ENCODE peak calls at places on chromosomes 11 and 22, in four cellular contexts. S is kidney, V is GM13977, G is neural crest cell. K is an unnamed sample.

GRCh38 chr11:118922745-118923627 is 2.7 kb downstream of the BCL9L start:
- DNase-seq in S (peak; percentile 77), V (no peak), G (no peak), K (no peak)

GRCh38 chr22:23700706-23701105 is 9.9 kb downstream of the RGL4 start:
- DNase-seq in S (no peak), V (no peak), G (no peak), K (no peak)

GRCh38 chr11:96054870-96055705 is 131.2 kb upstream of the MTMR2 start:
- DNase-seq in S (no peak), V (no peak), G (peak; percentile 17), K (no peak)

GRCh38 chr22:36443198-36443770 is 38.2 kb downstream of the TXN2 start:
- DNase-seq in S (no peak), V (no peak), G (no peak), K (no peak)

GRCh38 chr11:20274031-20274430 is 89.5 kb upstream of the HTATIP2 start:
- DNase-seq in S (no peak), V (no peak), G (no peak), K (no peak)

GRCh38 chr22:17873804-17874203 is 99.5 kb upstream of the BID start:
- DNase-seq in S (no peak), V (no peak), G (no peak), K (no peak)

GRCh38 chr11:4891996-4892640 is 10.4 kb downstream of the OR51T1 start:
- DNase-seq in S (no peak), V (no peak), G (no peak), K (no peak)

GRCh38 chr22:33883961-33884808 is 36.1 kb downstream of the LARGE1 start:
- DNase-seq in S (no peak), V (no peak), G (no peak), K (no peak)

GRCh38 chr11:6411594-6412031 is 7.3 kb downstream of the APBB1 start:
- DNase-seq in S (no peak), V (no peak), G (no peak), K (no peak)

GRCh38 chr11:133817449-133817848 is 27.9 kb downstream of the SPATA19 start:
- DNase-seq in S (no peak), V (no peak), G (no peak), K (no peak)

GRCh38 chr11:29208117-29208516 is 808.7 kb downstream of the KCNA4 start:
- DNase-seq in S (no peak), V (no peak), G (no peak), K (no peak)

GRCh38 chr11:35182317-35182939 is 43.5 kb downstream of the CD44 start:
- DNase-seq in S (no peak), V (peak; percentile 48), G (no peak), K (no peak)

GRCh38 chr11:9606799-9607510 is 33.5 kb downstream of the WEE1 start:
- DNase-seq in S (no peak), V (no peak), G (no peak), K (no peak)

GRCh38 chr22:23744485-23744884 is 6.4 kb downstream of the ZNF70 start:
- DNase-seq in S (no peak), V (no peak), G (no peak), K (no peak)

GRCh38 chr11:34356918-34357645 is 728 bp downstream of the ABTB2 start:
- DNase-seq in S (peak; percentile 90), V (peak; percentile 53), G (peak; percentile 53), K (peak; percentile 78)

GRCh38 chr11:86800076-86800955 is at the start of gene PRSS23:
- DNase-seq in S (peak; percentile 93), V (peak; percentile 52), G (peak; percentile 56), K (peak; percentile 81)

GRCh38 chr11:78069465-78069864 is 5.8 kb downstream of the THRSP start:
- DNase-seq in S (no peak), V (no peak), G (no peak), K (no peak)

GRCh38 chr22:30178180-30179126 is 68.1 kb downstream of the LIF start:
- DNase-seq in S (no peak), V (no peak), G (no peak), K (no peak)
- TF ChIP-seq CTCF in S (no peak), V (no peak), G (no peak), K (peak; percentile 34)

DNA sequence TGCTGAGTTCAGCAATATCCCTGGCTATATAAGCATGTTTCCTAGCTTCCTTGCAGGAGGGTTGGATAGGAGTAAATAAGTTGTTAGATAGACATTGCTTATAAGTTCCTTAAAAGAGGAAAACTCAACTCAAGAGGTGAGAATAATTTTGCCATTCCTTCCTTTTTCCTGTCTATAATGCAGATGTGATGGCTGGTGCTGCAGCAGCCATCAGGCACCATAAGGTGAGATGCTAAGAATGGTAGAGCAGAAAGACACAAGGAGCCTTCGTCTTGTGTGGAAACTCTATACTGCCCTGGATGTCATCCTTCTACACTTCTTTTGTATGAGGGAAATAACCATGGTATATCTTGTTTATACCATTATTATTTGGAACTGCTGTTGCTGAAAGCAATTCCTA is 74.5 kb upstream of the GRK3 start:
- DNase-seq in S (no peak), V (no peak), G (no peak), K (no peak)
- TF ChIP-seq CTCF in S (no peak), V (no peak), G (no peak), K (no peak)

GRCh38 chr11:116715383-116715782 is 57.4 kb downstream of the BUD13 start:
- DNase-seq in S (no peak), V (no peak), G (no peak), K (no peak)
- TF ChIP-seq CTCF in S (no peak), V (no peak), G (no peak), K (no peak)

DNA sequence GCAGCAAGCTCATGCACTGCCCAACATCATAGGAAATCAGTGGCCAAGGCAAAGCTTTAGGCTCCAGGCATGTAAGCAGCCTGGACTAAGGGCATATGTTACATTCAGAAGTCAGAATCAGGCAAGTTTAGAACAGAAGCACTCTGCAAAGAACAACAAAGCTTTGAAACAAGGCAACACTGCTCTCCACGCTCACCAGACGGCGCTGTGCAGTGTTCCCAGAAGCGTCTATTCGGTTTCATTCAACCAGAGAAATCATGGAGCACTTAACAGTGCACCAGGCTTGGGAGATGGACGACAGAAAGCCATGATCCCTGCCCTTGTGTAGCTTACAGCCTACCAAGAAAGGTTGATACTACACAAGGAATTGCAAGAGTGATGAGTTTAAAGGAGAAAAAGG is 555.8 kb downstream of the BUD13 start:
- DNase-seq in S (no peak), V (no peak), G (no peak), K (no peak)
- TF ChIP-seq CTCF in S (peak; percentile 68), V (peak; percentile 74), G (no peak), K (no peak)

GRCh38 chr11:128467610-128468041 is 119.7 kb downstream of the ETS1 start:
- DNase-seq in S (peak; percentile 73), V (no peak), G (peak; percentile 21), K (no peak)
- TF ChIP-seq CTCF in S (no peak), V (no peak), G (no peak), K (no peak)

GRCh38 chr11:64378335-64378884 is 19.4 kb downstream of the RPS6KA4 start:
- DNase-seq in S (peak; percentile 76), V (no peak), G (no peak), K (no peak)
- TF ChIP-seq CTCF in S (no peak), V (no peak), G (no peak), K (no peak)

GRCh38 chr11:75011357-75011756 is 22.6 kb downstream of the NEU3 start:
- DNase-seq in S (no peak), V (no peak), G (no peak), K (no peak)

GRCh38 chr11:75011872-75012271 is 23.1 kb downstream of the NEU3 start:
- DNase-seq in S (no peak), V (no peak), G (no peak), K (no peak)

GRCh38 chr11:75013051-75013450 is 24.3 kb downstream of the NEU3 start:
- DNase-seq in S (no peak), V (no peak), G (no peak), K (no peak)

DNA sequence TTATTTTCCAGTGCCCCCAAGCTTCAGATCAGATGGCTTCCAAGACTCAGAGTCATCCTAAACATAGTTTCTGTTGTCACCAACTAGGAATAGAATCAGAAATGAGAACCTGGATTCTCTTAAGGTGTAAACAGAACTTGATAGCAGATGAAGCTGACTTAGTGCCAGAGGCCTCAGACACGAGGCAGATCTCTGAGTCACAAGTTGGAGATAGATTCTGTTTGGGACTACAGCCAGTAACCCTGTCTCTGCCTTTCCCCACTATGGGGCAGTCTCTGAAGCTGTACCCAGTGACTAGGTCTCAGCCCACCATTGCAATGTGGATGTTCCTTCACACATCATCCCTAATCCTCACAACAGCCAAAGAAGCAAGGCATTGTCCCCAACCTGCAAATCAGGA is 25.4 kb downstream of the NEU3 start:
- DNase-seq in S (no peak), V (no peak), G (no peak), K (no peak)
- TF ChIP-seq CTCF in S (no peak), V (no peak), G (no peak), K (no peak)

DNA sequence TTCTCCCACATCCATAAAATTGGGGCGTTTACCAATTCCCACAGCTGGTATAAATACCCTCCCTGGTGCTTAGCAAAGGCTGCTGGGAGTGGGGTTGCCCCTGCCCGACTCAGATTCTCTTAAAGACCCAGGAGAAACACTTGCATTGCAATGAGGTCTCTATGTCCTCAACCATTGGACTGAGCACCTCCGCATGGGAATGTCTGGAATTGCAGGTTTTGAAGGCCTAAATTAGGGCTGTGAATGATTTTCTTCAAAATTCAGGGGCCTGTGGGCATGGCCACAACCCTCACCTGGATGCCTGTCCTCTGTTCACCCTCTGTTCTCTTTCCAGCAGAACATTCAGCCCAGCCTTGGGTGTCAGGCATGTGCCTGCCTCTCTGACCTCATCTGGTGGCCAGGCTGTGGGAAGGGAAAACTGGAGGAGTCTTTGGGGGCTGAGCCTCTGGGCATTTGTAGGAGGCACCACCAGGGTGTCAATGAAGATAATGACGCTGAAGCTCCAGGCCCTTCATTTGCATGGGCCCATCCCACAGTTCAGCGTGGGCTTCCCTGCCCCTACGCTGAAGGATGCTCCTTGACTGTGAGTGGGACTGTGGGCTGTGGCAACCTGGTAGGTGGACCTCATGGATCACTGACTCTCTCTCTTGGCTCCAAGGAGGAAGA is 52.7 kb upstream of the MYEOV start:
- DNase-seq in S (peak; percentile 32), V (no peak), G (no peak), K (peak; percentile 43)
- TF ChIP-seq CTCF in S (no peak), V (no peak), G (no peak), K (peak; percentile 8)

DNA sequence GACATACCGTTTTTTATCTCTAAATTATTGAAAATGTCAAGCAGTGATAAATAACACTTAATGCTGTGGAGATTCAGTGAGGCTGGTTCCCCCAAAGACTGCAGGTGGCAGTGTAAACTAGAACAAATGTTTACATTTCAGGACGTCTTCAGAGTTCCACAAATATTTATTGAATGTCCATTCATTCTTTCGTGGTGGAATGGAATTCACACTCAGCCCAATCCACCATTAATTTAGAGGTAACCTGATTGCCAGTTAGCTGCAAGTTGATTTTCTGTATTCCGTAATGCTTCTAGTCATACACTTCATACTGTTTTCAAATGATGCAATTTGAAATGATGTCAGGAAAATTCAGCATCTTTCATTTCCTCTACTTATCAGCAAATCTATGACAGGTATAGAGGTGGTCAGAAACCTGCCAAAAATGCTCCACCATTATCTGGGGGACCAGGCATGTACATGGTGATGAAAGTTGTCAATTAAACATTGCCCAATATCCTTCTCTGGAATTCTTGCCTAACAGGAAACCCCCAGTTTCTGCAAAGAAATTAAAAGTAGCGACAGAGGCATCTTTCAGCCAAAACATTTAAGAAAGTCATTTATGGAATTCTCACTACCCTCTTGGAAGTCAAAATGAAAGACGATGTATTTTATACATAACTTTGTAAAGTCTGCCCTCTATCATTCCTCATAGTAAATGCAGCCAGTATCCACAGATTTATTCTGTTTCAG is 94.3 kb upstream of the BMAL1 start:
- DNase-seq in S (no peak), V (peak; percentile 28), G (no peak), K (no peak)
- TF ChIP-seq CTCF in S (peak; percentile 39), V (peak; percentile 66), G (peak; percentile 65), K (peak; percentile 70)